ENCODE peak calls at places on chromosomes 7 and 10, in five cellular contexts. One of them, this sample, is unnamed.
A peak's percentile ranks its signal among the peaks of the same experiment; 100 is the strongest.

GRCh38 chr7:139118234-139118802 is 8.8 kb upstream of the ZC3HAV1 start:
- DNase-seq in putamen: no peak
- DNase-seq in right atrium auricular region: no peak
- DNase-seq in neural progenitor cell: no peak
- DNase-seq in activated naive CD8-positive, alpha-beta T cell treated with anti-CD3 and anti-CD28 coated beads, Interleukin-2, amount 10 ng/mL, durations not matched to agents 7 days and 5 days: no peak
- DNase-seq in this sample: peak; percentile 75

GRCh38 chr10:133364645-133365431 is 7.0 kb upstream of the FUOM start:
- DNase-seq in right atrium auricular region: no peak
- DNase-seq in neural progenitor cell: no peak
- DNase-seq in activated naive CD8-positive, alpha-beta T cell treated with anti-CD3 and anti-CD28 coated beads, Interleukin-2, amount 10 ng/mL, durations not matched to agents 7 days and 5 days: no peak
- DNase-seq in putamen: no peak
- DNase-seq in this sample: no peak

GRCh38 chr10:44981172-44982113 is 2.8 kb upstream of the DEPP1 start:
- DNase-seq in putamen: no peak
- DNase-seq in activated naive CD8-positive, alpha-beta T cell treated with anti-CD3 and anti-CD28 coated beads, Interleukin-2, amount 10 ng/mL, durations not matched to agents 7 days and 5 days: no peak
- DNase-seq in neural progenitor cell: no peak
- DNase-seq in right atrium auricular region: no peak
- DNase-seq in this sample: peak; percentile 84

GRCh38 chr7:30994206-30995100 is 30.7 kb downstream of the GHRHR start:
- DNase-seq in activated naive CD8-positive, alpha-beta T cell treated with anti-CD3 and anti-CD28 coated beads, Interleukin-2, amount 10 ng/mL, durations not matched to agents 7 days and 5 days: no peak
- DNase-seq in neural progenitor cell: no peak
- DNase-seq in right atrium auricular region: no peak
- DNase-seq in putamen: no peak
- DNase-seq in this sample: no peak

GRCh38 chr7:77239471-77239870 is 39.9 kb upstream of the FGL2 start:
- DNase-seq in putamen: no peak
- DNase-seq in activated naive CD8-positive, alpha-beta T cell treated with anti-CD3 and anti-CD28 coated beads, Interleukin-2, amount 10 ng/mL, durations not matched to agents 7 days and 5 days: no peak
- DNase-seq in right atrium auricular region: no peak
- DNase-seq in neural progenitor cell: no peak
- DNase-seq in this sample: no peak

GRCh38 chr10:64477791-64478190 is 956.6 kb downstream of the REEP3 start:
- DNase-seq in putamen: no peak
- DNase-seq in right atrium auricular region: no peak
- DNase-seq in neural progenitor cell: no peak
- DNase-seq in activated naive CD8-positive, alpha-beta T cell treated with anti-CD3 and anti-CD28 coated beads, Interleukin-2, amount 10 ng/mL, durations not matched to agents 7 days and 5 days: no peak
- DNase-seq in this sample: no peak

GRCh38 chr10:49135575-49136313 is 1.9 kb upstream of the FAM170B start:
- DNase-seq in activated naive CD8-positive, alpha-beta T cell treated with anti-CD3 and anti-CD28 coated beads, Interleukin-2, amount 10 ng/mL, durations not matched to agents 7 days and 5 days: no peak
- DNase-seq in right atrium auricular region: no peak
- DNase-seq in putamen: no peak
- DNase-seq in neural progenitor cell: no peak
- DNase-seq in this sample: no peak

GRCh38 chr10:103703941-103704919 is 151.1 kb downstream of the SH3PXD2A start:
- DNase-seq in right atrium auricular region: no peak
- DNase-seq in activated naive CD8-positive, alpha-beta T cell treated with anti-CD3 and anti-CD28 coated beads, Interleukin-2, amount 10 ng/mL, durations not matched to agents 7 days and 5 days: no peak
- DNase-seq in neural progenitor cell: no peak
- DNase-seq in putamen: no peak
- DNase-seq in this sample: no peak

GRCh38 chr10:128985036-128985435 is 482.0 kb upstream of the MGMT start:
- DNase-seq in activated naive CD8-positive, alpha-beta T cell treated with anti-CD3 and anti-CD28 coated beads, Interleukin-2, amount 10 ng/mL, durations not matched to agents 7 days and 5 days: no peak
- DNase-seq in right atrium auricular region: no peak
- DNase-seq in neural progenitor cell: no peak
- DNase-seq in putamen: no peak
- DNase-seq in this sample: no peak

GRCh38 chr10:91798736-91799579 is 732 bp downstream of the TNKS2 start:
- DNase-seq in right atrium auricular region: no peak
- DNase-seq in activated naive CD8-positive, alpha-beta T cell treated with anti-CD3 and anti-CD28 coated beads, Interleukin-2, amount 10 ng/mL, durations not matched to agents 7 days and 5 days: no peak
- DNase-seq in putamen: peak; percentile 28
- DNase-seq in neural progenitor cell: peak; percentile 16
- DNase-seq in this sample: no peak

GRCh38 chr10:59678884-59679301 is 30.8 kb downstream of the SLC16A9 start:
- DNase-seq in neural progenitor cell: no peak
- DNase-seq in putamen: no peak
- DNase-seq in right atrium auricular region: no peak
- DNase-seq in activated naive CD8-positive, alpha-beta T cell treated with anti-CD3 and anti-CD28 coated beads, Interleukin-2, amount 10 ng/mL, durations not matched to agents 7 days and 5 days: no peak
- DNase-seq in this sample: no peak

GRCh38 chr7:158546626-158547025 is 41.0 kb downstream of the PTPRN2 start:
- DNase-seq in putamen: no peak
- DNase-seq in activated naive CD8-positive, alpha-beta T cell treated with anti-CD3 and anti-CD28 coated beads, Interleukin-2, amount 10 ng/mL, durations not matched to agents 7 days and 5 days: no peak
- DNase-seq in right atrium auricular region: no peak
- DNase-seq in neural progenitor cell: no peak
- DNase-seq in this sample: no peak

GRCh38 chr10:95560288-95561199 is 627 bp downstream of the SORBS1 start:
- DNase-seq in right atrium auricular region: peak; percentile 63
- DNase-seq in neural progenitor cell: peak; percentile 50
- DNase-seq in putamen: peak; percentile 42
- DNase-seq in activated naive CD8-positive, alpha-beta T cell treated with anti-CD3 and anti-CD28 coated beads, Interleukin-2, amount 10 ng/mL, durations not matched to agents 7 days and 5 days: peak; percentile 54
- DNase-seq in this sample: no peak

GRCh38 chr7:109456116-109456515 is 886.4 kb downstream of the DNAJB9 start:
- DNase-seq in putamen: no peak
- DNase-seq in right atrium auricular region: no peak
- DNase-seq in activated naive CD8-positive, alpha-beta T cell treated with anti-CD3 and anti-CD28 coated beads, Interleukin-2, amount 10 ng/mL, durations not matched to agents 7 days and 5 days: no peak
- DNase-seq in neural progenitor cell: peak; percentile 8
- DNase-seq in this sample: no peak

GRCh38 chr7:17939111-17939669 is 1.1 kb downstream of the SNX13 start:
- DNase-seq in neural progenitor cell: no peak
- DNase-seq in right atrium auricular region: no peak
- DNase-seq in activated naive CD8-positive, alpha-beta T cell treated with anti-CD3 and anti-CD28 coated beads, Interleukin-2, amount 10 ng/mL, durations not matched to agents 7 days and 5 days: no peak
- DNase-seq in putamen: peak; percentile 7
- DNase-seq in this sample: no peak

GRCh38 chr7:137328389-137329120 is 15.0 kb downstream of the PTN start:
- DNase-seq in activated naive CD8-positive, alpha-beta T cell treated with anti-CD3 and anti-CD28 coated beads, Interleukin-2, amount 10 ng/mL, durations not matched to agents 7 days and 5 days: no peak
- DNase-seq in neural progenitor cell: peak; percentile 22
- DNase-seq in putamen: no peak
- DNase-seq in right atrium auricular region: no peak
- DNase-seq in this sample: no peak

GRCh38 chr7:1452205-1452604 is 7.1 kb downstream of the MICALL2 start:
- DNase-seq in right atrium auricular region: no peak
- DNase-seq in activated naive CD8-positive, alpha-beta T cell treated with anti-CD3 and anti-CD28 coated beads, Interleukin-2, amount 10 ng/mL, durations not matched to agents 7 days and 5 days: no peak
- DNase-seq in putamen: no peak
- DNase-seq in neural progenitor cell: peak; percentile 59
- DNase-seq in this sample: no peak

GRCh38 chr10:72337039-72337629 is 17.6 kb downstream of the DNAJB12 start:
- DNase-seq in putamen: no peak
- DNase-seq in neural progenitor cell: peak; percentile 84
- DNase-seq in right atrium auricular region: peak; percentile 89
- DNase-seq in activated naive CD8-positive, alpha-beta T cell treated with anti-CD3 and anti-CD28 coated beads, Interleukin-2, amount 10 ng/mL, durations not matched to agents 7 days and 5 days: peak; percentile 82
- DNase-seq in this sample: no peak

GRCh38 chr10:114550756-114551290 is 107.3 kb downstream of the ABLIM1 start:
- DNase-seq in putamen: no peak
- DNase-seq in right atrium auricular region: no peak
- DNase-seq in activated naive CD8-positive, alpha-beta T cell treated with anti-CD3 and anti-CD28 coated beads, Interleukin-2, amount 10 ng/mL, durations not matched to agents 7 days and 5 days: no peak
- DNase-seq in neural progenitor cell: peak; percentile 57
- DNase-seq in this sample: no peak

GRCh38 chr7:39504963-39505362 is 61.2 kb upstream of the YAE1 start:
- DNase-seq in activated naive CD8-positive, alpha-beta T cell treated with anti-CD3 and anti-CD28 coated beads, Interleukin-2, amount 10 ng/mL, durations not matched to agents 7 days and 5 days: no peak
- DNase-seq in right atrium auricular region: no peak
- DNase-seq in putamen: no peak
- DNase-seq in neural progenitor cell: no peak
- DNase-seq in this sample: no peak

GRCh38 chr7:76057813-76058145 is 9.9 kb downstream of the MDH2 start:
- DNase-seq in putamen: no peak
- DNase-seq in neural progenitor cell: no peak
- DNase-seq in activated naive CD8-positive, alpha-beta T cell treated with anti-CD3 and anti-CD28 coated beads, Interleukin-2, amount 10 ng/mL, durations not matched to agents 7 days and 5 days: no peak
- DNase-seq in right atrium auricular region: no peak
- DNase-seq in this sample: no peak

GRCh38 chr7:6209340-6209739 is 63.1 kb downstream of the CYTH3 start:
- DNase-seq in neural progenitor cell: no peak
- DNase-seq in activated naive CD8-positive, alpha-beta T cell treated with anti-CD3 and anti-CD28 coated beads, Interleukin-2, amount 10 ng/mL, durations not matched to agents 7 days and 5 days: no peak
- DNase-seq in right atrium auricular region: no peak
- DNase-seq in putamen: no peak
- DNase-seq in this sample: no peak

GRCh38 chr10:33129987-33130386 is 172.0 kb upstream of the ITGB1 start:
- DNase-seq in activated naive CD8-positive, alpha-beta T cell treated with anti-CD3 and anti-CD28 coated beads, Interleukin-2, amount 10 ng/mL, durations not matched to agents 7 days and 5 days: no peak
- DNase-seq in right atrium auricular region: no peak
- DNase-seq in putamen: no peak
- DNase-seq in neural progenitor cell: no peak
- DNase-seq in this sample: no peak

GRCh38 chr10:132391372-132392020 is 5.5 kb upstream of the PWWP2B start:
- DNase-seq in putamen: no peak
- DNase-seq in right atrium auricular region: no peak
- DNase-seq in neural progenitor cell: no peak
- DNase-seq in activated naive CD8-positive, alpha-beta T cell treated with anti-CD3 and anti-CD28 coated beads, Interleukin-2, amount 10 ng/mL, durations not matched to agents 7 days and 5 days: peak; percentile 32
- DNase-seq in this sample: no peak

GRCh38 chr7:101620395-101620794 is 8.7 kb downstream of the MYL10 start:
- DNase-seq in putamen: no peak
- DNase-seq in neural progenitor cell: no peak
- DNase-seq in activated naive CD8-positive, alpha-beta T cell treated with anti-CD3 and anti-CD28 coated beads, Interleukin-2, amount 10 ng/mL, durations not matched to agents 7 days and 5 days: no peak
- DNase-seq in right atrium auricular region: no peak
- DNase-seq in this sample: no peak

GRCh38 chr10:46096909-46097575 is 51.0 kb upstream of the MSMB start:
- DNase-seq in activated naive CD8-positive, alpha-beta T cell treated with anti-CD3 and anti-CD28 coated beads, Interleukin-2, amount 10 ng/mL, durations not matched to agents 7 days and 5 days: peak; percentile 60
- DNase-seq in right atrium auricular region: no peak
- DNase-seq in neural progenitor cell: peak; percentile 22
- DNase-seq in putamen: no peak
- DNase-seq in this sample: no peak

GRCh38 chr10:61993676-61994401 is 92.3 kb downstream of the ARID5B start:
- DNase-seq in neural progenitor cell: no peak
- DNase-seq in activated naive CD8-positive, alpha-beta T cell treated with anti-CD3 and anti-CD28 coated beads, Interleukin-2, amount 10 ng/mL, durations not matched to agents 7 days and 5 days: no peak
- DNase-seq in putamen: no peak
- DNase-seq in right atrium auricular region: no peak
- DNase-seq in this sample: no peak

GRCh38 chr7:133486-133885 is 58.9 kb upstream of the FAM20C start:
- DNase-seq in neural progenitor cell: no peak
- DNase-seq in putamen: no peak
- DNase-seq in activated naive CD8-positive, alpha-beta T cell treated with anti-CD3 and anti-CD28 coated beads, Interleukin-2, amount 10 ng/mL, durations not matched to agents 7 days and 5 days: no peak
- DNase-seq in right atrium auricular region: no peak
- DNase-seq in this sample: no peak